ENCODE peak calls at places on chromosome 17, in nine cellular contexts. One of them, this sample, is unnamed.

GRCh38 chr17:33200116-33200515 is 93.0 kb downstream of the ASIC2 start:
- DNase-seq in tibial nerve: no peak
- DNase-seq in DMS 273 treated with DMSO at 0.1 percent for 48 hours: no peak
- DNase-seq in HTR-8/SVneo: no peak
- DNase-seq in non-pigmented ciliary epithelial cell: no peak
- DNase-seq in ELF-1: no peak
- DNase-seq in NCI-H1048: no peak
- DNase-seq in NCI-H1417 treated with DMSO at 0.1 percent for 48 hours: no peak
- DNase-seq in body of pancreas: no peak
- DNase-seq in this sample: no peak

GRCh38 chr17:4718276-4718675 is 7.8 kb downstream of the ARRB2 start:
- DNase-seq in tibial nerve: no peak
- DNase-seq in DMS 273 treated with DMSO at 0.1 percent for 48 hours: no peak
- DNase-seq in HTR-8/SVneo: no peak
- DNase-seq in non-pigmented ciliary epithelial cell: no peak
- DNase-seq in ELF-1: no peak
- DNase-seq in NCI-H1048: no peak
- DNase-seq in NCI-H1417 treated with DMSO at 0.1 percent for 48 hours: no peak
- DNase-seq in body of pancreas: no peak
- DNase-seq in this sample: no peak

GRCh38 chr17:78315355-78316114 is 44.3 kb downstream of the SOCS3 start:
- DNase-seq in tibial nerve: peak
- DNase-seq in DMS 273 treated with DMSO at 0.1 percent for 48 hours: no peak
- DNase-seq in HTR-8/SVneo: peak
- DNase-seq in non-pigmented ciliary epithelial cell: no peak
- DNase-seq in ELF-1: peak
- DNase-seq in NCI-H1048: no peak
- DNase-seq in NCI-H1417 treated with DMSO at 0.1 percent for 48 hours: no peak
- DNase-seq in body of pancreas: peak
- DNase-seq in this sample: peak

GRCh38 chr17:38667099-38667786 is 7.5 kb downstream of the EPOP start:
- DNase-seq in tibial nerve: no peak
- DNase-seq in DMS 273 treated with DMSO at 0.1 percent for 48 hours: peak
- DNase-seq in HTR-8/SVneo: peak
- DNase-seq in non-pigmented ciliary epithelial cell: peak
- DNase-seq in ELF-1: peak
- DNase-seq in NCI-H1048: no peak
- DNase-seq in NCI-H1417 treated with DMSO at 0.1 percent for 48 hours: peak
- DNase-seq in body of pancreas: peak
- DNase-seq in this sample: peak

GRCh38 chr17:76356803-76357456 is 3.2 kb upstream of the PRPSAP1 start:
- DNase-seq in tibial nerve: no peak
- DNase-seq in DMS 273 treated with DMSO at 0.1 percent for 48 hours: no peak
- DNase-seq in HTR-8/SVneo: no peak
- DNase-seq in non-pigmented ciliary epithelial cell: no peak
- DNase-seq in ELF-1: no peak
- DNase-seq in NCI-H1048: no peak
- DNase-seq in NCI-H1417 treated with DMSO at 0.1 percent for 48 hours: no peak
- DNase-seq in body of pancreas: no peak
- DNase-seq in this sample: no peak

GRCh38 chr17:79945591-79946255 is 89.9 kb downstream of the TBC1D16 start:
- DNase-seq in tibial nerve: no peak
- DNase-seq in DMS 273 treated with DMSO at 0.1 percent for 48 hours: no peak
- DNase-seq in HTR-8/SVneo: no peak
- DNase-seq in non-pigmented ciliary epithelial cell: no peak
- DNase-seq in ELF-1: no peak
- DNase-seq in NCI-H1048: no peak
- DNase-seq in NCI-H1417 treated with DMSO at 0.1 percent for 48 hours: no peak
- DNase-seq in body of pancreas: no peak
- DNase-seq in this sample: no peak

GRCh38 chr17:869567-870530 is 87.7 kb downstream of the MRM3 start:
- DNase-seq in tibial nerve: no peak
- DNase-seq in DMS 273 treated with DMSO at 0.1 percent for 48 hours: no peak
- DNase-seq in HTR-8/SVneo: peak
- DNase-seq in non-pigmented ciliary epithelial cell: no peak
- DNase-seq in ELF-1: peak
- DNase-seq in NCI-H1048: no peak
- DNase-seq in NCI-H1417 treated with DMSO at 0.1 percent for 48 hours: no peak
- DNase-seq in body of pancreas: no peak
- DNase-seq in this sample: no peak

GRCh38 chr17:40321502-40322416 is 12.8 kb downstream of the RARA start:
- DNase-seq in tibial nerve: peak
- DNase-seq in DMS 273 treated with DMSO at 0.1 percent for 48 hours: peak
- DNase-seq in HTR-8/SVneo: no peak
- DNase-seq in non-pigmented ciliary epithelial cell: no peak
- DNase-seq in ELF-1: no peak
- DNase-seq in NCI-H1048: no peak
- DNase-seq in NCI-H1417 treated with DMSO at 0.1 percent for 48 hours: no peak
- DNase-seq in body of pancreas: peak
- DNase-seq in this sample: no peak

GRCh38 chr17:63489291-63489690 is 12.4 kb downstream of the ACE start:
- DNase-seq in tibial nerve: no peak
- DNase-seq in DMS 273 treated with DMSO at 0.1 percent for 48 hours: no peak
- DNase-seq in HTR-8/SVneo: no peak
- DNase-seq in non-pigmented ciliary epithelial cell: no peak
- DNase-seq in ELF-1: no peak
- DNase-seq in NCI-H1048: no peak
- DNase-seq in NCI-H1417 treated with DMSO at 0.1 percent for 48 hours: no peak
- DNase-seq in body of pancreas: no peak
- DNase-seq in this sample: no peak

GRCh38 chr17:72270530-72270929 is 149.7 kb downstream of the SOX9 start:
- DNase-seq in tibial nerve: peak
- DNase-seq in DMS 273 treated with DMSO at 0.1 percent for 48 hours: no peak
- DNase-seq in HTR-8/SVneo: peak
- DNase-seq in non-pigmented ciliary epithelial cell: no peak
- DNase-seq in ELF-1: no peak
- DNase-seq in NCI-H1048: no peak
- DNase-seq in NCI-H1417 treated with DMSO at 0.1 percent for 48 hours: no peak
- DNase-seq in body of pancreas: peak
- DNase-seq in this sample: no peak

GRCh38 chr17:62910277-62910676 is 55.8 kb upstream of the TANC2 start:
- DNase-seq in tibial nerve: no peak
- DNase-seq in DMS 273 treated with DMSO at 0.1 percent for 48 hours: no peak
- DNase-seq in HTR-8/SVneo: no peak
- DNase-seq in non-pigmented ciliary epithelial cell: no peak
- DNase-seq in ELF-1: no peak
- DNase-seq in NCI-H1048: no peak
- DNase-seq in NCI-H1417 treated with DMSO at 0.1 percent for 48 hours: no peak
- DNase-seq in body of pancreas: no peak
- DNase-seq in this sample: no peak

GRCh38 chr17:64083571-64084085 is 46.3 kb downstream of the ERN1 start:
- DNase-seq in tibial nerve: no peak
- DNase-seq in DMS 273 treated with DMSO at 0.1 percent for 48 hours: no peak
- DNase-seq in HTR-8/SVneo: no peak
- DNase-seq in non-pigmented ciliary epithelial cell: no peak
- DNase-seq in ELF-1: no peak
- DNase-seq in NCI-H1048: no peak
- DNase-seq in NCI-H1417 treated with DMSO at 0.1 percent for 48 hours: no peak
- DNase-seq in body of pancreas: no peak
- DNase-seq in this sample: no peak

GRCh38 chr17:37148171-37148570 is 199.4 kb downstream of the AATF start:
- DNase-seq in tibial nerve: no peak
- DNase-seq in DMS 273 treated with DMSO at 0.1 percent for 48 hours: no peak
- DNase-seq in HTR-8/SVneo: no peak
- DNase-seq in non-pigmented ciliary epithelial cell: no peak
- DNase-seq in ELF-1: no peak
- DNase-seq in NCI-H1048: no peak
- DNase-seq in NCI-H1417 treated with DMSO at 0.1 percent for 48 hours: no peak
- DNase-seq in body of pancreas: no peak
- DNase-seq in this sample: no peak

GRCh38 chr17:76417499-76418143 is 33.2 kb downstream of the SPHK1 start:
- DNase-seq in tibial nerve: no peak
- DNase-seq in DMS 273 treated with DMSO at 0.1 percent for 48 hours: no peak
- DNase-seq in HTR-8/SVneo: no peak
- DNase-seq in non-pigmented ciliary epithelial cell: no peak
- DNase-seq in ELF-1: no peak
- DNase-seq in NCI-H1048: no peak
- DNase-seq in NCI-H1417 treated with DMSO at 0.1 percent for 48 hours: no peak
- DNase-seq in body of pancreas: peak
- DNase-seq in this sample: no peak

GRCh38 chr17:49979748-49980479 is 10.9 kb downstream of the DLX4 start:
- DNase-seq in tibial nerve: no peak
- DNase-seq in DMS 273 treated with DMSO at 0.1 percent for 48 hours: no peak
- DNase-seq in HTR-8/SVneo: no peak
- DNase-seq in non-pigmented ciliary epithelial cell: no peak
- DNase-seq in ELF-1: no peak
- DNase-seq in NCI-H1048: no peak
- DNase-seq in NCI-H1417 treated with DMSO at 0.1 percent for 48 hours: no peak
- DNase-seq in body of pancreas: no peak
- DNase-seq in this sample: no peak

GRCh38 chr17:78124836-78125137 is 3.8 kb downstream of the TMC6 start:
- DNase-seq in tibial nerve: no peak
- DNase-seq in DMS 273 treated with DMSO at 0.1 percent for 48 hours: no peak
- DNase-seq in HTR-8/SVneo: no peak
- DNase-seq in non-pigmented ciliary epithelial cell: no peak
- DNase-seq in ELF-1: no peak
- DNase-seq in NCI-H1048: no peak
- DNase-seq in NCI-H1417 treated with DMSO at 0.1 percent for 48 hours: no peak
- DNase-seq in body of pancreas: no peak
- DNase-seq in this sample: no peak

GRCh38 chr17:78748730-78749317 is 33.2 kb downstream of the CYTH1 start:
- DNase-seq in tibial nerve: peak
- DNase-seq in DMS 273 treated with DMSO at 0.1 percent for 48 hours: no peak
- DNase-seq in HTR-8/SVneo: no peak
- DNase-seq in non-pigmented ciliary epithelial cell: no peak
- DNase-seq in ELF-1: no peak
- DNase-seq in NCI-H1048: no peak
- DNase-seq in NCI-H1417 treated with DMSO at 0.1 percent for 48 hours: no peak
- DNase-seq in body of pancreas: peak
- DNase-seq in this sample: no peak

GRCh38 chr17:14203392-14203791 is 33.3 kb downstream of the CDRT15 start:
- DNase-seq in tibial nerve: no peak
- DNase-seq in DMS 273 treated with DMSO at 0.1 percent for 48 hours: no peak
- DNase-seq in HTR-8/SVneo: no peak
- DNase-seq in non-pigmented ciliary epithelial cell: no peak
- DNase-seq in ELF-1: no peak
- DNase-seq in NCI-H1048: no peak
- DNase-seq in NCI-H1417 treated with DMSO at 0.1 percent for 48 hours: no peak
- DNase-seq in body of pancreas: no peak
- DNase-seq in this sample: no peak